ENCODE peak calls at places on chromosomes 12 and 14, in six cellular contexts. X, N, L, P, A and D are unnamed samples.

GRCh38 chr12:75744607-75745256 is 233.3 kb upstream of the KRR1 start:
- DNase-seq in X (no peak), N (no peak), L (peak), P (no peak), A (no peak), D (no peak)

GRCh38 chr12:21476949-21477348 is 24.5 kb downstream of the RECQL start:
- DNase-seq in A (no peak), X (no peak), P (no peak), N (no peak), L (no peak), D (no peak)

GRCh38 chr12:53806689-53807088 is 54.9 kb upstream of the CISTR start:
- DNase-seq in P (no peak), L (no peak), N (no peak), A (no peak), X (no peak), D (no peak)

GRCh38 chr14:55084648-55085441 is 33.4 kb downstream of the MAPK1IP1L start:
- DNase-seq in X (no peak), A (no peak), P (no peak), L (no peak), N (no peak), D (no peak)

GRCh38 chr14:81330619-81331122 is 69.5 kb downstream of the STON2 start:
- DNase-seq in X (no peak), A (no peak), L (no peak), N (no peak), P (no peak), D (no peak)

GRCh38 chr12:40236357-40236850 is 11.6 kb downstream of the LRRK2 start:
- DNase-seq in N (no peak), L (no peak), A (no peak), P (no peak), X (no peak), D (no peak)

GRCh38 chr12:117579939-117580717 is 218.7 kb upstream of the NOS1 start:
- DNase-seq in A (no peak), P (no peak), L (no peak), N (no peak), X (no peak), D (no peak)

GRCh38 chr14:90281766-90282165 is 25.4 kb downstream of the PSMC1 start:
- DNase-seq in A (no peak), X (no peak), P (no peak), N (no peak), L (no peak), D (no peak)

GRCh38 chr14:35333797-35334743 is 41.9 kb downstream of the PSMA6 start:
- DNase-seq in P (no peak), A (no peak), X (no peak), L (peak), N (no peak), D (no peak)

GRCh38 chr14:21072102-21072501 is 2.0 kb downstream of the ARHGEF40 start:
- DNase-seq in P (peak), L (no peak), N (no peak), X (no peak), A (no peak), D (no peak)

GRCh38 chr14:99323603-99324185 is 51.7 kb upstream of the BCL11B start:
- DNase-seq in X (no peak), L (no peak), A (peak), N (no peak), P (no peak), D (no peak)

GRCh38 chr14:94165744-94166143 is 8.4 kb upstream of the PPP4R4 start:
- DNase-seq in N (no peak), A (no peak), X (no peak), P (no peak), L (no peak), D (no peak)

GRCh38 chr14:93049295-93049694 is 66.4 kb downstream of the ITPK1 start:
- DNase-seq in P (peak), A (no peak), N (no peak), X (no peak), L (peak), D (no peak)

GRCh38 chr14:83251402-83251801 is 1717.7 kb upstream of the SEL1L start:
- DNase-seq in L (no peak), N (no peak), P (no peak), A (no peak), X (no peak), D (no peak)

GRCh38 chr14:61753631-61754030 is 8.6 kb upstream of the SNAPC1 start:
- DNase-seq in X (no peak), P (no peak), N (no peak), L (no peak), A (no peak), D (no peak)

GRCh38 chr12:39892146-39892545 is 213.7 kb downstream of the SLC2A13 start:
- DNase-seq in X (no peak), P (no peak), L (no peak), A (no peak), N (no peak), D (no peak)

GRCh38 chr12:9253464-9253863 is 45.3 kb upstream of the PZP start:
- DNase-seq in P (no peak), A (no peak), X (no peak), L (no peak), N (no peak), D (no peak)

GRCh38 chr12:5456025-5456424 is 24.1 kb downstream of the NTF3 start:
- DNase-seq in X (no peak), A (no peak), P (no peak), L (no peak), N (no peak), D (no peak)

GRCh38 chr12:122048156-122048555 is 26.5 kb downstream of the BCL7A start:
- DNase-seq in P (no peak), N (no peak), A (no peak), L (no peak), X (no peak), D (no peak)

GRCh38 chr14:100547633-100548294 is 39.5 kb downstream of the BEGAIN start:
- DNase-seq in L (peak), A (no peak), P (peak), X (no peak), N (no peak), D (no peak)

GRCh38 chr14:91891721-91892220 is 24.4 kb upstream of the TC2N start:
- DNase-seq in P (no peak), L (no peak), X (no peak), A (no peak), N (no peak), D (no peak)

GRCh38 chr12:111412007-111412829 is 6.5 kb downstream of the SH2B3 start:
- DNase-seq in X (no peak), P (peak), A (no peak), L (no peak), N (no peak), D (no peak)

GRCh38 chr14:56172571-56172971 is 54.4 kb downstream of the PELI2 start:
- DNase-seq in L (peak), N (no peak), X (no peak), P (no peak), A (no peak), D (no peak)

GRCh38 chr14:54556535-54556934 is 10.4 kb upstream of the SAMD4A start:
- DNase-seq in P (no peak), L (no peak), N (no peak), X (no peak), A (no peak), D (no peak)

GRCh38 chr14:38212996-38213395 is 5.3 kb downstream of the SSTR1 start:
- DNase-seq in A (no peak), P (no peak), N (no peak), L (no peak), X (no peak), D (no peak)

GRCh38 chr14:61186793-61187641 is 94.1 kb downstream of the TMEM30B start:
- DNase-seq in N (no peak), L (no peak), X (no peak), A (peak), P (no peak), D (no peak)

GRCh38 chr12:50597200-50598195 is 92.7 kb downstream of the DIP2B start:
- DNase-seq in P (no peak), X (no peak), N (no peak), L (no peak), A (no peak), D (peak)

GRCh38 chr12:124919646-124920352 is 5.3 kb upstream of the UBC start:
- DNase-seq in A (no peak), L (peak), N (no peak), P (no peak), X (no peak), D (no peak)

GRCh38 chr12:6451348-6452244 is at the start of gene TAPBPL:
- DNase-seq in X (peak), L (peak), N (peak), P (peak), A (peak), D (peak)

GRCh38 chr12:109925185-109925835 is 25.2 kb downstream of the TCHP start:
- DNase-seq in X (no peak), L (no peak), N (no peak), P (no peak), A (no peak), D (no peak)

GRCh38 chr14:32584079-32584478 is 255.0 kb downstream of the AKAP6 start:
- DNase-seq in N (no peak), A (no peak), X (no peak), P (no peak), L (peak), D (no peak)

GRCh38 chr12:78880078-78880477 is 15.5 kb downstream of the SYT1 start:
- DNase-seq in N (no peak), X (no peak), P (no peak), L (no peak), A (no peak), D (no peak)

GRCh38 chr12:95804296-95804695 is 13.7 kb upstream of the NTN4 start:
- DNase-seq in L (no peak), P (no peak), X (no peak), N (no peak), A (no peak), D (no peak)